ENCODE peak calls at places on chromosomes 6 and 20, in seven cellular contexts. F is Caco-2; I is stimulated activated CD4-positive, alpha-beta T cell treated with anti-CD3 and anti-CD28 coated beads, Interleukin-15, amount 100 ng/mL, for 48 hours; M is amniotic stem cell; N is left lung; Z is A673; H is amniotic epithelial cell. W is an unnamed sample.

GRCh38 chr6:125153541-125154183 is at the start of gene TPD52L1:
- DNase-seq in M (peak; percentile 24), I (peak; percentile 24), N (peak; percentile 94), H (peak; percentile 57), F (peak; percentile 85), Z (peak; percentile 72), W (peak; percentile 89)

GRCh38 chr6:11634948-11635347 is 97.4 kb downstream of the TMEM170B start:
- DNase-seq in M (no peak), F (no peak), H (no peak), N (no peak), I (no peak), Z (no peak), W (no peak)

GRCh38 chr6:111802720-111803119 is 70.5 kb downstream of the FYN start:
- DNase-seq in H (no peak), I (no peak), N (no peak), Z (no peak), F (no peak), M (no peak), W (no peak)

GRCh38 chr6:152552616-152553209 is 84.4 kb downstream of the SYNE1 start:
- DNase-seq in F (peak; percentile 73), I (no peak), H (peak; percentile 53), M (peak; percentile 42), Z (peak; percentile 80), N (peak; percentile 78), W (peak; percentile 76)

GRCh38 chr6:100677240-100677639 is 203.9 kb downstream of the ASCC3 start:
- DNase-seq in I (no peak), N (no peak), Z (no peak), M (no peak), F (no peak), H (no peak), W (no peak)

GRCh38 chr6:140041571-140042332 is 667.3 kb upstream of the CITED2 start:
- DNase-seq in N (no peak), M (no peak), F (no peak), I (no peak), Z (no peak), H (no peak), W (no peak)

GRCh38 chr6:51619042-51619799 is 468.2 kb downstream of the PKHD1 start:
- DNase-seq in I (no peak), H (no peak), N (peak; percentile 37), M (no peak), F (no peak), Z (no peak), W (no peak)

GRCh38 chr6:145189836-145190235 is 545.5 kb downstream of the EPM2A start:
- DNase-seq in M (no peak), N (no peak), F (peak; percentile 46), I (no peak), H (no peak), Z (no peak), W (no peak)

GRCh38 chr20:39269031-39269461 is 306.9 kb downstream of the DHX35 start:
- DNase-seq in M (no peak), N (peak; percentile 74), H (no peak), Z (peak; percentile 63), F (peak; percentile 87), I (peak; percentile 13), W (peak; percentile 60)

GRCh38 chr6:10272591-10272990 is 142.3 kb downstream of the TFAP2A start:
- DNase-seq in F (no peak), H (no peak), N (no peak), M (no peak), I (no peak), Z (no peak), W (no peak)

GRCh38 chr6:160194808-160195207 is 63.8 kb downstream of the SLC22A2 start:
- DNase-seq in H (no peak), M (no peak), Z (no peak), N (no peak), F (no peak), I (no peak), W (no peak)

GRCh38 chr6:11202513-11203305 is 29.8 kb downstream of the NEDD9 start:
- DNase-seq in M (no peak), H (no peak), F (no peak), N (no peak), I (no peak), Z (peak; percentile 82), W (no peak)

GRCh38 chr6:32432050-32432450 is 7.6 kb upstream of the HLA-DRA start:
- DNase-seq in H (peak; percentile 35), I (no peak), N (no peak), F (no peak), Z (peak; percentile 38), M (no peak), W (no peak)

GRCh38 chr6:119129148-119129967 is 50.9 kb upstream of the FAM184A start:
- DNase-seq in I (no peak), M (peak; percentile 62), Z (peak; percentile 77), N (no peak), F (peak; percentile 66), H (peak; percentile 74), W (no peak)

GRCh38 chr20:53578492-53579222 is 15.0 kb downstream of the ZNF217 start:
- DNase-seq in M (peak; percentile 77), F (peak; percentile 93), I (no peak), N (no peak), H (peak; percentile 85), Z (peak; percentile 94), W (peak; percentile 72)

GRCh38 chr6:143260857-143261256 is 189.6 kb downstream of the ADAT2 start:
- DNase-seq in I (no peak), Z (no peak), N (no peak), M (no peak), H (peak; percentile 27), F (no peak), W (no peak)

GRCh38 chr20:34045294-34045693 is 51.6 kb downstream of the RALY start:
- DNase-seq in Z (no peak), N (no peak), H (peak; percentile 59), I (no peak), F (peak; percentile 32), M (no peak), W (no peak)

GRCh38 chr6:158019416-158019815 is 37.8 kb downstream of the SYNJ2 start:
- DNase-seq in F (no peak), H (no peak), I (no peak), N (peak; percentile 45), Z (no peak), M (no peak), W (no peak)

GRCh38 chr20:63129991-63130653 is 85.8 kb downstream of the YTHDF1 start:
- DNase-seq in N (no peak), M (no peak), H (no peak), I (no peak), Z (no peak), F (no peak), W (no peak)

GRCh38 chr6:43228951-43229802 is at the start of gene DNPH1:
- DNase-seq in M (peak; percentile 37), I (peak; percentile 47), H (peak; percentile 40), Z (peak; percentile 79), N (peak; percentile 96), F (peak; percentile 91), W (peak; percentile 97)

GRCh38 chr6:47047479-47048411 is 5.6 kb upstream of the ADGRF1 start:
- DNase-seq in Z (peak; percentile 79), M (peak; percentile 32), H (peak; percentile 72), I (no peak), F (peak; percentile 74), N (no peak), W (peak; percentile 63)

GRCh38 chr6:3259491-3259958 is 778 bp downstream of the PSMG4 start:
- DNase-seq in N (no peak), H (no peak), Z (peak; percentile 67), I (no peak), F (peak; percentile 35), M (no peak), W (peak; percentile 69)

GRCh38 chr20:17503501-17504325 is 27.5 kb downstream of the BFSP1 start:
- DNase-seq in I (no peak), H (no peak), N (no peak), M (no peak), F (no peak), Z (no peak), W (no peak)

GRCh38 chr6:25279748-25280616 is 808 bp downstream of the CARMIL1 start:
- DNase-seq in M (no peak), F (peak; percentile 52), H (no peak), I (no peak), Z (peak; percentile 17), N (no peak), W (peak; percentile 53)

GRCh38 chr6:12060780-12061619 is 48.9 kb downstream of the HIVEP1 start:
- DNase-seq in M (no peak), Z (no peak), H (peak; percentile 80), I (peak; percentile 53), N (peak; percentile 86), F (no peak), W (no peak)

GRCh38 chr6:100176951-100177710 is 183.1 kb upstream of the MCHR2 start:
- DNase-seq in M (no peak), I (no peak), N (no peak), H (no peak), Z (no peak), F (no peak), W (no peak)

GRCh38 chr20:1002682-1003561 is 811 bp upstream of the RSPO4 start:
- DNase-seq in M (no peak), H (no peak), I (no peak), N (no peak), Z (no peak), F (peak; percentile 11), W (no peak)

GRCh38 chr6:99492137-99492536 is 23.1 kb downstream of the USP45 start:
- DNase-seq in Z (no peak), H (no peak), N (no peak), M (no peak), I (no peak), F (no peak), W (peak; percentile 26)

GRCh38 chr6:42190784-42191183 is 4.0 kb downstream of the GUCA1B start:
- DNase-seq in N (no peak), Z (no peak), M (peak; percentile 23), F (no peak), H (peak; percentile 86), I (no peak), W (no peak)

GRCh38 chr20:53370345-53370961 is 223.2 kb downstream of the ZNF217 start:
- DNase-seq in Z (no peak), I (no peak), N (no peak), F (no peak), H (no peak), M (no peak), W (no peak)

W was measured in D341Med.